ENCODE peak calls at places on chromosomes 2 and 18, in four cellular contexts. N, T, I and K are unnamed samples.

GRCh38 chr18:31609886-31610646 is 18.4 kb downstream of the TTR start:
- DNase-seq in N (no peak), T (no peak), I (no peak), K (no peak)

GRCh38 chr18:40041951-40042350 is 1913.1 kb upstream of the PIK3C3 start:
- DNase-seq in N (no peak), T (no peak), I (no peak), K (no peak)

GRCh38 chr18:44957440-44957839 is 276.8 kb downstream of the SETBP1 start:
- DNase-seq in N (no peak), T (no peak), I (no peak), K (no peak)

GRCh38 chr2:9076755-9077154 is 73.3 kb upstream of the MBOAT2 start:
- DNase-seq in N (no peak), T (no peak), I (no peak), K (no peak)

GRCh38 chr2:230985519-230986231 is 10.2 kb upstream of the SPATA3 start:
- DNase-seq in N (no peak), T (no peak), I (no peak), K (no peak)

GRCh38 chr2:188305271-188305670 is 13.6 kb downstream of the GULP1 start:
- DNase-seq in N (no peak), T (no peak), I (no peak), K (no peak)

GRCh38 chr2:106183093-106183837 is 10.8 kb downstream of the UXS1 start:
- DNase-seq in N (no peak), T (no peak), I (no peak), K (no peak)

GRCh38 chr2:199431748-199432213 is 26.0 kb downstream of the SATB2 start:
- DNase-seq in N (no peak), T (no peak), I (no peak), K (no peak)

GRCh38 chr18:66168834-66169233 is 418.0 kb downstream of the CDH7 start:
- DNase-seq in N (no peak), T (no peak), I (no peak), K (no peak)

GRCh38 chr2:45002661-45003210 is 6.5 kb downstream of the SIX2 start:
- DNase-seq in N (no peak), T (no peak), I (no peak), K (no peak)